ENCODE peak calls at places on chromosomes 5 and 9, in four cellular contexts. One of them, this sample, is unnamed.

GRCh38 chr9:18829858-18830257 is 203.2 kb downstream of the SAXO1 start:
- DNase-seq in K562: no peak
- DNase-seq in HepG2: no peak
- DNase-seq in GM12878: no peak
- DNase-seq in this sample: no peak

GRCh38 chr9:14092344-14092743 is 221.6 kb downstream of the NFIB start:
- DNase-seq in K562: no peak
- DNase-seq in HepG2: no peak
- DNase-seq in GM12878: no peak
- DNase-seq in this sample: no peak

GRCh38 chr5:120869831-120870230 is 405.7 kb downstream of the PRR16 start:
- DNase-seq in K562: no peak
- DNase-seq in HepG2: no peak
- DNase-seq in GM12878: no peak
- DNase-seq in this sample: no peak

GRCh38 chr5:78109891-78110324 is 184.6 kb downstream of the AP3B1 start:
- DNase-seq in K562: no peak
- DNase-seq in HepG2: no peak
- DNase-seq in GM12878: peak; percentile 35
- DNase-seq in this sample: no peak

GRCh38 chr5:102903074-102903871 is 148.2 kb downstream of the PAM start:
- DNase-seq in K562: no peak
- DNase-seq in HepG2: no peak
- DNase-seq in GM12878: no peak
- DNase-seq in this sample: no peak

GRCh38 chr9:122121931-122122330 is 28.8 kb upstream of the TTLL11 start:
- DNase-seq in K562: no peak
- DNase-seq in HepG2: no peak
- DNase-seq in GM12878: no peak
- DNase-seq in this sample: no peak

GRCh38 chr9:116175616-116176015 is 22.0 kb downstream of the PAPPA start:
- DNase-seq in K562: no peak
- DNase-seq in HepG2: no peak
- DNase-seq in GM12878: no peak
- DNase-seq in this sample: no peak

GRCh38 chr5:139644646-139645494 is 3.3 kb upstream of the CXXC5 start:
- DNase-seq in K562: no peak
- DNase-seq in HepG2: no peak
- DNase-seq in GM12878: no peak
- DNase-seq in this sample: no peak

GRCh38 chr9:38213591-38213990 is 144.6 kb upstream of the SHB start:
- DNase-seq in K562: no peak
- DNase-seq in HepG2: no peak
- DNase-seq in GM12878: no peak
- DNase-seq in this sample: no peak

GRCh38 chr5:11289733-11290132 is 528.7 kb upstream of the DAP start:
- DNase-seq in K562: no peak
- DNase-seq in HepG2: no peak
- DNase-seq in GM12878: no peak
- DNase-seq in this sample: no peak

GRCh38 chr5:57735754-57736153 is 253.1 kb upstream of the ACTBL2 start:
- DNase-seq in K562: no peak
- DNase-seq in HepG2: peak; percentile 14
- DNase-seq in GM12878: no peak
- DNase-seq in this sample: no peak

GRCh38 chr5:172418847-172419810 is 35.2 kb downstream of the SH3PXD2B start:
- DNase-seq in K562: no peak
- DNase-seq in HepG2: no peak
- DNase-seq in GM12878: no peak
- DNase-seq in this sample: no peak

GRCh38 chr5:146527785-146528184 is 11.8 kb upstream of the GPR151 start:
- DNase-seq in K562: no peak
- DNase-seq in HepG2: no peak
- DNase-seq in GM12878: no peak
- DNase-seq in this sample: no peak

GRCh38 chr9:93622725-93623124 is 46.3 kb downstream of the PHF2 start:
- DNase-seq in K562: no peak
- DNase-seq in HepG2: no peak
- DNase-seq in GM12878: no peak
- DNase-seq in this sample: no peak

GRCh38 chr9:16825971-16826370 is 44.5 kb downstream of the BNC2 start:
- DNase-seq in K562: no peak
- DNase-seq in HepG2: no peak
- DNase-seq in GM12878: no peak
- DNase-seq in this sample: no peak

GRCh38 chr5:55821731-55822512 is 29.2 kb upstream of the IL31RA start:
- DNase-seq in K562: peak; percentile 8
- DNase-seq in HepG2: no peak
- DNase-seq in GM12878: no peak
- DNase-seq in this sample: no peak

GRCh38 chr5:67989457-67989856 is 226.1 kb upstream of the PIK3R1 start:
- DNase-seq in K562: no peak
- DNase-seq in HepG2: no peak
- DNase-seq in GM12878: no peak
- DNase-seq in this sample: no peak

DNA sequence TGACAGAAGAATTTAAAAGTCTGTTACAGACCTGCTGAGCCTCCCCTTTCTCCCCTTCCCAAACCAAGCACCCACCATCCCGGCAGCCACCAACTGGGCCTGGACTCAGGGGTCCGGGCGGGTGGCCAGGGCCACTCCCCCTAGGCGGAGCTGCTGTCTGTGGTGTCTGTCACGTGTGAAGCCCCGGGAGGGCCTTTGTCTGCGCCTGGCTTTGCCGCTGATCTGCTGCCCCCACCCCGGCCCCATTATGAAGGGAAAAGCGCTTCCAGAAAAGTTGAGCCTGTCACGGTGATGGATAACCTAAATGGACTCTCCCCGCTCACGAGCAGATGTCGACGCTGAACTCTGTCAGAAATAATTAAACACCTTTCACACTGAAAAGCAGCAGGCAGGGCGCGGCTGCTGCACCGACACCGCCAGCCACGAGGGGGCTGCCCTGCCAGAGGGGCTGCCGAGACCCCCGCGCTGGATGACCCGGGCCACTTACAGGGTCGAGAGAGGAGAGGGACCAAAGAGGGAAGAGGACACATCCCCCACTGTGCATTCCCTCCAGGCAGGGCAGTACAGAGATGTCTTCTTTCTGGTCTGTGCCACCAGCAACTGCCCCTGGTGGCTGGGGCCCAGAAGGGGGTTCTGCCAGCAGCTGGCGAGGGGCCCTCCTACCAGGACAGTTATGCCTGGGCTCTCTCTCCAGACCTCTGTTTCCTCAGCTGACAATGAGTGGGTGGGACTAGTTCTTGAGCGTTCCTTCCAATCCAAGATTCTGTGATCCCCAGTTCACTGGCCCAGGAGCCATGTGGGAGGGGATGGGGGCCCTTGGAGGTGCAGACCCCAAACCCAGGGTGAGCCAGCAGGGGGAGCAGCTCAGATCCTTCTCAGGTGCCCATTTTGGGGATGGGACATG is 36.0 kb upstream of the BARHL1 start:
- DNase-seq in K562: peak; percentile 39
- DNase-seq in HepG2: no peak
- DNase-seq in GM12878: no peak
- DNase-seq in this sample: peak; percentile 70
- TF ChIP-seq BHLHE40 in K562: no peak
- TF ChIP-seq BHLHE40 in HepG2: no peak
- TF ChIP-seq BHLHE40 in GM12878: no peak
- TF ChIP-seq BHLHE40 in this sample: no peak

GRCh38 chr9:37028425-37029031 is 5.5 kb downstream of the PAX5 start:
- DNase-seq in K562: no peak
- DNase-seq in HepG2: no peak
- DNase-seq in GM12878: no peak
- DNase-seq in this sample: no peak
- TF ChIP-seq FOXK2 in K562: no peak
- TF ChIP-seq FOXK2 in HepG2: no peak
- TF ChIP-seq FOXK2 in GM12878: no peak
- TF ChIP-seq FOXK2 in this sample: no peak

GRCh38 chr5:64814073-64814472 is 45.3 kb downstream of the CWC27 start:
- DNase-seq in K562: no peak
- DNase-seq in HepG2: no peak
- DNase-seq in GM12878: peak; percentile 19
- DNase-seq in this sample: no peak

GRCh38 chr5:64822329-64822728 is 53.6 kb downstream of the CWC27 start:
- DNase-seq in K562: no peak
- DNase-seq in HepG2: no peak
- DNase-seq in GM12878: no peak
- DNase-seq in this sample: no peak

DNA sequence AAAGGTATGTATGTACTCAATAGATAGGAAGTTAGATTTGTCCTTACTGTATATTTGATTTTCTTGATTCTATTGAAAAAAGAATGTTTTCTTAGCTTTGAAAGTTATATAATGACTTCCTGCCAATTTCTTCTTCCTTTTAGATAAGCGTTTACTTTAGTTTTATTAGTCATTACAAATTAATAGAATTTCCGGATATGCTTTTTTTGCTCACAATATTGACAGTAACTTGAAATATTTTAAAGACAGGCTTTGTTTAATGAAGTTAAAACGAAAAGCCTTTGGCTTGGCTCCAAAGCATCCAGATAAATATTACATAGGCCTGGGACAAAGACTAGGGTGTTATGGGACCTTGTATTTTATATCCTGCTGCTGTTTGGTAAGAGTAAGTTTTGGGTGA is 49.5 kb downstream of the CWC27 start:
- DNase-seq in K562: no peak
- DNase-seq in HepG2: peak; percentile 78
- DNase-seq in GM12878: no peak
- DNase-seq in this sample: no peak
- TF ChIP-seq BHLHE40 in K562: no peak
- TF ChIP-seq BHLHE40 in HepG2: no peak
- TF ChIP-seq BHLHE40 in GM12878: no peak
- TF ChIP-seq BHLHE40 in this sample: no peak

GRCh38 chr9:96394832-96395496 is 11.5 kb upstream of the SLC35D2 start:
- DNase-seq in K562: no peak
- DNase-seq in HepG2: no peak
- DNase-seq in GM12878: no peak
- DNase-seq in this sample: no peak
- TF ChIP-seq FOXK2 in K562: no peak
- TF ChIP-seq FOXK2 in HepG2: no peak
- TF ChIP-seq FOXK2 in GM12878: no peak
- TF ChIP-seq FOXK2 in this sample: no peak

DNA sequence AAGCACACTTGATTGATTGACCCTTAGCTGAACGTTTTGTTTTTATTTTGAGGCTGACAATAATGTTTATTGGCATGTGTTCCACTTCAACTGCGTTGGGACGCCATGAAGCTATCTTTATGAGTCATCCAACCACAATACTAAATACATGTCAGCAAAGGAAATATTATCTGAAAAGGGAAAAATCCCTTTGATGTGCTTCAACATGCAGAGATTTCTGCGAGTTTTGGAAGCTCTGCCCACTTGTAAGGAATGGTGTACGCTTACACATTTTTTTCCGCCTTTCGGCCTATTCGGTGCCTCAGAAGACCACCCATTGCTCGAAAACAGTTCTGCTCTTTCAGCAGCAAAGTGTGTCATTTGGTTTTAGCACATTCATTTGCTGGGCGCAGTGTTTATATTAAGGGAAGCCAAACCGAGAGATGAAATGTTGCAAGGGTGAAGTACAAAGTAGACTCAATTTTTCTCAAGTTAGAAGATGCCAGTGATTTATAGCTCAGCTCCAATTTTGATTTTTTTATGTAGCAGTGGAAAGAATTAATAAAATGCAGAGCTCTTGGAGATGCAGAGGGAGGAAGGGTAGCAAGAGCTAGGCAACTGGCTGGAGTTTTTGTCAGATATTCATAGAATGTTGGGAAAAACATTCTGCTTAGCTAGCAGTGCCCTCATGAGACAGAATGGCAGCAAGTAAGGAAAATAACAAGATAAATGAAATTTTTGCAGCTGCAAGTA is 68.9 kb downstream of the PRDM6 start:
- DNase-seq in K562: no peak
- DNase-seq in HepG2: no peak
- DNase-seq in GM12878: no peak
- DNase-seq in this sample: peak; percentile 14
- TF ChIP-seq BHLHE40 in K562: no peak
- TF ChIP-seq BHLHE40 in HepG2: no peak
- TF ChIP-seq BHLHE40 in GM12878: no peak
- TF ChIP-seq BHLHE40 in this sample: no peak

DNA sequence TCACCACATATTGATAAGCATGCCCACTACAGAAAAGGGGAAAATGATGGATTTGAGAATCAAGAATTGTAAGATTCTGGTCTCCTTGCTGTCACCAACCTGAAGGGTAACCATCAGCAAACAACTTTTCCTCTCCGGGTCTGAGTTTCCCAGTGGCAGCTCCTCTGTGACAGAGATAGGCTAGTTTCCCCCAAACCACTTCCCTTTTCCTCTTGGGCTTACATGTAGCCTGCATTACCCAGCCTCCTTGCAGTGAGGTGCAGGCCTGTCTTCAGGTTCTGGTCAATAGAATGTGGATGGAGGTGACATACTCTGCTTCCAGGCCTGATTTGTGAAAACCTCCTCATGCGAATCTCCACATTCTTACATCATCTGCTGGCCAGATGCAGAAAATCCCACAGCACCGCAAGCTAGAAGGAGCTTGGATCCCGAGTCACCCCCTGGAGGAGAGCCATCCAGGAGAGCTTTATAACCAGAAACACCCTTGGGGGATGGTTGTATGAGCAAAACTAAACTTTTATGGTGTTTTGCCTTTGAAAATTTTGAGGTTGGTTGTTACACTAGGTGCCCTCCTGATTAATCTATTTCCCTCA is 206.1 kb downstream of the RGS3 start:
- DNase-seq in K562: no peak
- DNase-seq in HepG2: no peak
- DNase-seq in GM12878: no peak
- DNase-seq in this sample: no peak
- TF ChIP-seq FOXK2 in K562: no peak
- TF ChIP-seq FOXK2 in HepG2: no peak
- TF ChIP-seq FOXK2 in GM12878: no peak
- TF ChIP-seq FOXK2 in this sample: no peak

GRCh38 chr9:124709291-124709690 is 61.8 kb downstream of the NR6A1 start:
- DNase-seq in K562: no peak
- DNase-seq in HepG2: no peak
- DNase-seq in GM12878: no peak
- DNase-seq in this sample: no peak

GRCh38 chr9:124707667-124708066 is 63.4 kb downstream of the NR6A1 start:
- DNase-seq in K562: peak; percentile 23
- DNase-seq in HepG2: no peak
- DNase-seq in GM12878: no peak
- DNase-seq in this sample: no peak

GRCh38 chr9:124706685-124707084 is 64.4 kb downstream of the NR6A1 start:
- DNase-seq in K562: no peak
- DNase-seq in HepG2: no peak
- DNase-seq in GM12878: no peak
- DNase-seq in this sample: no peak

GRCh38 chr9:124708633-124709032 is 62.5 kb downstream of the NR6A1 start:
- DNase-seq in K562: no peak
- DNase-seq in HepG2: peak; percentile 49
- DNase-seq in GM12878: no peak
- DNase-seq in this sample: no peak

DNA sequence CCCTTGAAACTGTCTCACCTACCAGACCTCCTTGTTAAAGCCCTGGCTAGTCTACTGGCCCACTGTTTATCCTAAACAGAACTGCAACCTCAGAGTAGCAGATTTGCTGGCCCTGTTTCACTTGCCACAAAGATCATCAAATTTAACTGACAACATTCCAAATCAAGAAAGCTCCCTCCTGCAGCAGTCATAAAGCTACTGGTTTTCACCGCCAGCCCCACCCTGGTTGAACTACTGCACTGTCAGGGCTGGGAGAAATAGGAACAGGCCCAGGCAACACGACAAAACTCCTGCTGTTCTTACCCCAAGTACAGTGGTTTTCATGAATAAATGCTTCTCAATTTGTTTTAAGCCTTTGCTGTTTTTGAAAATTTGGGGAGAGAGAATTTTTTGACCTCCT is 63.0 kb downstream of the NR6A1 start:
- DNase-seq in K562: no peak
- DNase-seq in HepG2: no peak
- DNase-seq in GM12878: no peak
- DNase-seq in this sample: no peak
- TF ChIP-seq BHLHE40 in K562: no peak
- TF ChIP-seq BHLHE40 in HepG2: no peak
- TF ChIP-seq BHLHE40 in GM12878: no peak
- TF ChIP-seq BHLHE40 in this sample: no peak

This sample was measured in HEK293T.